ENCODE peak calls at places on chromosome 22, in four cellular contexts. O is CD8-positive, alpha-beta T cell; J is neural progenitor cell; V is left ventricle myocardium inferior. K is an unnamed sample. For H3K4me1, the result is how much of the 10 kb centered on the place peaks cover.

GRCh38 chr22:31753005-31753633 is 700 bp upstream of the DEPDC5 start:
- DNase-seq in O (no peak), J (peak), V (peak), K (peak)

GRCh38 chr22:33438273-33438672 is 380.1 kb upstream of the SYN3 start:
- DNase-seq in O (no peak), J (no peak), V (no peak), K (no peak)

GRCh38 chr22:50289942-50290630 is 17.4 kb downstream of the PLXNB2 start:
- DNase-seq in O (no peak), J (no peak), V (no peak), K (no peak)

GRCh38 chr22:50141891-50142363 is 28.6 kb upstream of the PANX2 start:
- DNase-seq in O (no peak), J (peak), V (no peak), K (no peak)

GRCh38 chr22:50625568-50626313 is 2.2 kb downstream of the ARSA start:
- DNase-seq in O (no peak), J (peak), V (no peak), K (no peak)

GRCh38 chr22:32841175-32841574 is 39.7 kb downstream of the TIMP3 start:
- DNase-seq in O (no peak), J (no peak), V (no peak), K (no peak)

GRCh38 chr22:42065408-42066132 is 5.0 kb downstream of the NAGA start:
- DNase-seq in O (no peak), J (no peak), V (no peak), K (no peak)

GRCh38 chr22:22358136-22358535 is 113.5 kb downstream of the VPREB1 start:
- DNase-seq in O (no peak), J (no peak), V (no peak), K (no peak)

GRCh38 chr22:40595497-40596234 is 40.9 kb downstream of the MRTFA start:
- DNase-seq in O (no peak), J (no peak), V (no peak), K (no peak)

GRCh38 chr22:48268771-48269552 is 1506.5 kb downstream of the TBC1D22A start:
- DNase-seq in O (no peak), J (no peak), V (no peak), K (peak)

GRCh38 chr22:20591660-20592310 is 84.4 kb downstream of the MED15 start:
- DNase-seq in O (no peak), J (peak), V (no peak), K (no peak)

GRCh38 chr22:11627436-11627797 is 3900.6 kb upstream of the OR11H1 start:
- DNase-seq in O (no peak), J (no peak), V (no peak), K (peak)

GRCh38 chr22:30572210-30572609 is 2.3 kb downstream of the GAL3ST1 start:
- DNase-seq in O (no peak), J (no peak), V (no peak), K (no peak)

GRCh38 chr22:30574095-30574981 is at the start of gene GAL3ST1:
- DNase-seq in O (no peak), J (peak), V (no peak), K (peak)

GRCh38 chr22:30575011-30575671 is 676 bp upstream of the GAL3ST1 start:
- DNase-seq in O (no peak), J (peak), V (peak), K (no peak)

GRCh38 chr22:30573594-30574094 is 821 bp downstream of the GAL3ST1 start:
- DNase-seq in O (no peak), J (no peak), V (no peak), K (peak)

GRCh38 chr22:30572840-30573593 is 1.4 kb downstream of the GAL3ST1 start:
- DNase-seq in O (no peak), J (no peak), V (no peak), K (peak)
- TF ChIP-seq CTCF in O (no peak), J (no peak), V (no peak), K (no peak)

GRCh38 chr22:46499798-46500174 is 37.6 kb downstream of the CELSR1 start:
- DNase-seq in O (no peak), J (no peak), V (no peak), K (no peak)
- H3K4me1 ChIP-seq in O (under half), J (under half), V (under half), K (under half)

GRCh38 chr22:24155597-24156145 is 25.6 kb upstream of the SUSD2 start:
- DNase-seq in O (peak), J (peak), V (peak), K (peak)
- TF ChIP-seq CTCF in O (peak), J (peak), V (peak), K (peak)

GRCh38 chr22:35860087-35860733 is 142.5 kb downstream of the APOL5 start:
- DNase-seq in O (no peak), J (no peak), V (no peak), K (no peak)

GRCh38 chr22:35861451-35861850 is 143.8 kb downstream of the APOL5 start:
- DNase-seq in O (no peak), J (no peak), V (no peak), K (no peak)

GRCh38 chr22:35863432-35863831 is 145.8 kb downstream of the APOL5 start:
- DNase-seq in O (no peak), J (no peak), V (no peak), K (no peak)

GRCh38 chr22:35862697-35863096 is 145.0 kb downstream of the APOL5 start:
- DNase-seq in O (no peak), J (no peak), V (no peak), K (no peak)

DNA sequence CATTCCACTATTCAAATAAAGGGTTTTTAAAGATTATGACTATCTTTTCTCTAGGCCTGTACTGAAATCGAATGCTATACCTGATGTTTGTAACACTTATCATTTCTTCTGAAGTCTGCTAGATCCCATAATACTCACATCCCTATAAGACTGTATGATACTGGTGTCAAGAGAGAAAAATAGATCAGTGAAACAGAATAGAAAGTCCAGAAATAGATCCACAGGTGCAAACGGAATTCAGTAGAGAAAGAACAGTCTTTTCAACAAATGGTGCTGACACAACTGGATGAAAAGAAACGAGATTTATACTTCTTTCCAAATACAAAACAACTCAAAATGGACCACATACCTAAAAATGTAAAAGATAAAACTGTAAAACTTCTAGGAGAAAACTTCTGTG is 143.2 kb downstream of the APOL5 start:
- DNase-seq in O (no peak), J (no peak), V (no peak), K (no peak)
- H3K4me1 ChIP-seq in O (under half), J (under half), V (half or more), K (under half)

GRCh38 chr22:37571258-37571991 is 8.5 kb downstream of the LGALS2 start:
- DNase-seq in O (no peak), J (no peak), V (no peak), K (no peak)
- TF ChIP-seq CTCF in O (no peak), J (no peak), V (no peak), K (no peak)

GRCh38 chr22:37998543-37998942 is 14.2 kb upstream of the SOX10 start:
- DNase-seq in O (no peak), J (no peak), V (no peak), K (no peak)
- H3K4me1 ChIP-seq in O (under half), J (under half), V (under half), K (under half)

DNA sequence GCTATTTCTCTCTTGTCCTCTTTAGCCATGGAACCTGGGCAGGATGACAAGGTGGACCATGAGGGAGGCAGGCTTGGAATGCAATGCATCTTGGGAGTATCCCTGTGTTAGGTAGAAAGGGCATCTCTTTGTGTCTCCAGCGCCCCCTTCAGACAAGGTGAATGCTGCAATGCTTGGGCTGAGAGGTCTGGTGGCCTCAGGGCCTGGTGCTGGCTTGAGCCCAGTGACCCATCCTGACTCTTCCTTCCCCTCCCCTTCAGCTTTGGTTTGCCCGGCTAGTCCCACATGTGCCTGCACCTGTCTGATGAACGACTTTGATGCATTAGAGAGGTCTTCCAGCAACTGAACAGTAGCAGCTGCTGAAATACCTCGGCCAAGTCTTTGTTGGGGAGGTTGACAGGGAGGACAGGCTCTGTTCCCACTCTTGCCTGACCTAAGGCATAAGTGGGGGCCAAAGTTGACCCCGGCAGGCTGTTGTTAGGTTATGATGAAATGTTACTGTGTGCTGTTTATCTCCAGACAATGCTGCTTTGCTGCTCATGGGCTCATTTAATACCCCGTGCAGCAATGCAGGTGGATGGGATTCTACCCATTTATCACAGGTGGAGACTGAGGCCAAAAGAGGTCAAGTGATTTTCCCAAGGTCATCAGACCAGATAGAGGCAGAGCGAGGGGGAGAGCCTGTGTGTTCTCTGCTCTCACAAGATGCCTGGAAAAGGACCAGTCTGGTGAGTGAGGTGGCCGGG is 22.5 kb downstream of the MYO18B start:
- DNase-seq in O (no peak), J (peak), V (no peak), K (no peak)
- TF ChIP-seq CTCF in O (no peak), J (peak), V (no peak), K (no peak)

K was measured in mucosa of descending colon.